ENCODE peak calls at places on chromosome 7, in eight cellular contexts. Y is tibial artery; G is HepG2; B is sigmoid colon; W is thoracic aorta; U is GM23248; H is CD8-positive, alpha-beta memory T cell; R is HCT116. P is an unnamed sample.

GRCh38 chr7:150903627-150904026 is 51.3 kb downstream of the AOC1 start:
- DNase-seq in B (peak), W (peak), R (no peak), U (peak), Y (no peak), G (no peak), H (no peak), P (no peak)

GRCh38 chr7:127948312-127948711 is 82.9 kb downstream of the LRRC4 start:
- DNase-seq in B (no peak), Y (no peak), H (no peak), W (no peak), R (no peak), G (no peak), U (no peak), P (no peak)

GRCh38 chr7:124813962-124814798 is 48.6 kb upstream of the GPR37 start:
- DNase-seq in U (no peak), H (no peak), Y (no peak), R (no peak), G (no peak), W (no peak), B (no peak), P (no peak)

GRCh38 chr7:135761751-135762488 is 13.3 kb upstream of the FAM180A start:
- DNase-seq in W (no peak), U (peak), Y (peak), R (no peak), G (no peak), H (no peak), B (no peak), P (peak)

GRCh38 chr7:14754631-14755030 is 147.9 kb downstream of the DGKB start:
- DNase-seq in R (no peak), U (peak), H (no peak), G (no peak), W (no peak), B (no peak), Y (no peak), P (no peak)

GRCh38 chr7:2059964-2060700 is 172.6 kb downstream of the MAD1L1 start:
- DNase-seq in G (no peak), W (no peak), B (no peak), U (no peak), R (no peak), H (no peak), Y (no peak), P (no peak)

GRCh38 chr7:30816291-30817059 is 45.3 kb downstream of the MINDY4 start:
- DNase-seq in U (peak), B (no peak), G (no peak), H (no peak), R (no peak), W (no peak), Y (peak), P (peak)

GRCh38 chr7:47482013-47482761 is 99.7 kb downstream of the TNS3 start:
- DNase-seq in H (no peak), Y (peak), U (peak), B (no peak), G (no peak), W (peak), R (no peak), P (peak)

GRCh38 chr7:20442951-20443350 is 112.3 kb downstream of the ITGB8 start:
- DNase-seq in Y (no peak), B (peak), G (no peak), H (no peak), U (no peak), R (no peak), W (no peak), P (no peak)

GRCh38 chr7:20298486-20298901 is 32.2 kb upstream of the ITGB8 start:
- DNase-seq in G (no peak), R (no peak), U (peak), H (no peak), B (no peak), W (no peak), Y (no peak), P (no peak)

GRCh38 chr7:9201928-9202327 is 768.5 kb downstream of the NXPH1 start:
- DNase-seq in R (no peak), Y (no peak), B (no peak), U (no peak), H (no peak), W (no peak), G (no peak), P (no peak)

GRCh38 chr7:54802841-54803240 is 43.8 kb upstream of the SEC61G start:
- DNase-seq in B (no peak), U (peak), Y (no peak), R (no peak), G (no peak), H (no peak), W (no peak), P (no peak)

GRCh38 chr7:70446448-70447143 is 685.3 kb upstream of the GALNT17 start:
- DNase-seq in G (no peak), U (no peak), B (no peak), H (no peak), R (no peak), Y (no peak), W (no peak), P (no peak)

GRCh38 chr7:42445691-42446090 is 208.7 kb upstream of the GLI3 start:
- DNase-seq in Y (no peak), G (no peak), W (no peak), H (no peak), B (no peak), R (no peak), U (peak), P (no peak)

GRCh38 chr7:143263266-143264195 is at the start of gene GSTK1:
- DNase-seq in Y (peak), B (peak), W (peak), U (peak), H (peak), G (peak), R (peak), P (peak)

GRCh38 chr7:132782777-132783633 is 206.7 kb upstream of the PLXNA4 start:
- DNase-seq in Y (no peak), B (no peak), H (no peak), G (no peak), W (no peak), R (no peak), U (peak), P (no peak)

GRCh38 chr7:57204411-57204811 is 72.2 kb upstream of the ZNF479 start:
- DNase-seq in G (no peak), H (no peak), U (no peak), B (no peak), W (no peak), Y (peak), R (no peak), P (no peak)

GRCh38 chr7:77199008-77199966 is at the start of gene FGL2:
- DNase-seq in B (peak), U (peak), R (no peak), H (peak), G (no peak), W (peak), Y (peak), P (peak)

GRCh38 chr7:148695953-148696352 is 2.8 kb upstream of the CUL1 start:
- DNase-seq in Y (no peak), B (no peak), R (no peak), W (no peak), U (peak), G (no peak), H (no peak), P (no peak)

GRCh38 chr7:6613706-6614105 is 1.7 kb upstream of the ZNF853 start:
- DNase-seq in R (no peak), B (no peak), W (no peak), H (no peak), Y (no peak), G (no peak), U (no peak), P (no peak)

GRCh38 chr7:28106316-28106957 is 74.2 kb downstream of the JAZF1 start:
- DNase-seq in W (no peak), U (no peak), Y (no peak), R (no peak), B (no peak), H (no peak), G (no peak), P (no peak)
- H3K27ac ChIP-seq in W (no peak), U (no peak), Y (no peak), R (no peak), B (peak), H (no peak), G (no peak), P (no peak)

DNA sequence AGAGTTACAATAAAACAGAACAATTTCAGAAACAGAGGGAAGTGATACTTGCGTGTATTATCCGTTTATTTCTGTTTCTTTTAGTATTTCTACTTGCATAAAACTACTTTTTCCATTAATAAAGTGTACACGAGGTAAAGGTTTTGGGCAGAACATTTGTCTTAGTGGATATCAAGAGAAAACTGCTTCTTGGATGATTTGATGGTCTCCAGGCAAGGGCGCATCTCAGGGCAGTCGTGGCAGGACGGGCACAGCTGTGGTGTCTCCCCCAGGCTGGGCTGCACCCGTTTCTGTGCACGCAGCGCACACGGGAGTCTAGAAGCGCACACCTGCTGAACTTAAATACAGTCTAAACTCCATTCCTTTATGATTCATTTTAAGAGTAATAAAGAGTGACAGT is 23.4 kb upstream of the RNF32 start:
- DNase-seq in H (no peak), G (no peak), R (no peak), W (no peak), B (no peak), U (no peak), Y (no peak), P (no peak)
- H3K4me3 ChIP-seq in H (no peak), G (peak), R (no peak), W (no peak), B (no peak), U (peak), Y (no peak), P (no peak)

DNA sequence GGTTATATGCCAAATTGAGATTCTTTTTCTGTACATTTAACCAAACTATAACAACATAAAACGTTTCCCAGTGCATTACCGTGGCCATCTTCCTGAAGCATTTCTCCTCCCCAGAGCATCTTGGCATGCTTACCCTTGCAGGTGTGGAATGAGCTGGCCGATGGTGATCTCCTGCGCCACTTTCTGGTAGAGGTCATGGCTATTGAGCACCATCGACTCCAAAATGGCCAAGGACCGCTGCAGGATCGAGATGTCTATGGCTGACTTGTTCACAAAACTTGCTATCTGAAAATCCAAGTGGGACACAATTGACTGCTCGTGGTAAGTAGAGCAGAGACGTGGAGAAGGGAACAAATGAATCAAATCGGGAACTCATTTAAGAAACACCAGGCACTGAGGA is 223.9 kb downstream of the ELMO1 start:
- DNase-seq in W (no peak), H (no peak), U (no peak), Y (no peak), R (no peak), G (no peak), B (no peak), P (no peak)
- H3K27ac ChIP-seq in W (no peak), H (no peak), U (no peak), Y (no peak), R (no peak), G (no peak), B (no peak), P (no peak)

GRCh38 chr7:4959356-4959755 is 369 bp upstream of the MMD2 start:
- DNase-seq in W (no peak), H (no peak), R (no peak), G (no peak), Y (no peak), B (no peak), U (no peak), P (no peak)
- H3K4me3 ChIP-seq in W (peak), H (no peak), R (no peak), G (no peak), Y (peak), B (peak), U (no peak), P (peak)

GRCh38 chr7:36487756-36488336 is 98.2 kb downstream of the ANLN start:
- DNase-seq in B (no peak), U (peak), Y (no peak), R (peak), H (peak), G (peak), W (no peak), P (no peak)
- H3K27ac ChIP-seq in B (no peak), U (no peak), Y (no peak), R (no peak), H (no peak), G (no peak), W (no peak), P (no peak)

P was measured in ascending aorta.